ENCODE peak calls at places on chromosomes 4 and X, in nine cellular contexts. X is HCT116; G is brain microvascular endothelial cell; L is left ventricle myocardium inferior; D is SJSA1; R is mammary epithelial cell; B is colonic mucosa; O is CD8-positive, alpha-beta memory T cell; E is CD8-positive, alpha-beta T cell. Y is an unnamed sample.

GRCh38 chr4:156512622-156513021 is 459.0 kb downstream of the PDGFC start:
- DNase-seq in D (no peak), L (no peak), R (no peak), G (peak; percentile 22), X (no peak), O (no peak), E (no peak), B (no peak), Y (no peak)

GRCh38 chr4:7375427-7375826 is 59.3 kb downstream of the PSAPL1 start:
- DNase-seq in R (no peak), D (no peak), L (no peak), G (no peak), B (no peak), X (no peak), O (no peak), E (no peak), Y (no peak)

GRCh38 chrX:94123062-94123461 is 449.1 kb downstream of the FAM133A start:
- DNase-seq in B (no peak), R (peak; percentile 65), X (no peak), E (no peak), L (no peak), O (no peak), G (no peak), D (no peak), Y (no peak)

GRCh38 chr4:69054578-69055200 is 41.6 kb upstream of the UGT2B7 start:
- DNase-seq in L (no peak), X (peak; percentile 13), G (peak; percentile 85), E (no peak), B (no peak), D (no peak), R (peak; percentile 71), O (no peak), Y (peak; percentile 43)

GRCh38 chr4:177182156-177182555 is 127.5 kb upstream of the NEIL3 start:
- DNase-seq in X (no peak), D (no peak), E (no peak), B (no peak), L (no peak), R (no peak), G (no peak), O (no peak), Y (no peak)

GRCh38 chrX:48938721-48939416 is 18.5 kb downstream of the OTUD5 start:
- DNase-seq in E (peak; percentile 41), B (no peak), X (no peak), R (no peak), G (no peak), D (no peak), O (peak; percentile 72), L (no peak), Y (no peak)

GRCh38 chr4:125666635-125667034 is 351.9 kb downstream of the FAT4 start:
- DNase-seq in D (no peak), O (no peak), L (no peak), X (no peak), G (no peak), R (no peak), B (no peak), E (no peak), Y (no peak)

GRCh38 chr4:71449878-71450277 is 111.1 kb downstream of the SLC4A4 start:
- DNase-seq in X (no peak), B (no peak), R (no peak), E (no peak), D (no peak), O (no peak), L (no peak), G (no peak), Y (no peak)

GRCh38 chr4:168995537-168996295 is 14.3 kb downstream of the CBR4 start:
- DNase-seq in B (no peak), G (no peak), O (no peak), L (no peak), R (peak; percentile 19), D (no peak), X (no peak), E (no peak), Y (no peak)

GRCh38 chrX:86066998-86067397 is 19.6 kb upstream of the CHM start:
- DNase-seq in E (no peak), R (no peak), B (no peak), O (no peak), D (no peak), L (no peak), X (no peak), G (no peak), Y (no peak)

GRCh38 chr4:27463816-27464215 is 603.2 kb downstream of the STIM2 start:
- DNase-seq in X (peak; percentile 54), B (no peak), G (no peak), O (no peak), E (no peak), R (peak; percentile 32), D (no peak), L (no peak), Y (no peak)

GRCh38 chrX:55056820-55057690 is 17.8 kb upstream of the PAGE2B start:
- DNase-seq in L (no peak), O (peak; percentile 68), D (no peak), R (no peak), B (no peak), G (peak; percentile 79), X (no peak), E (no peak), Y (no peak)

GRCh38 chr4:16066586-16067128 is 17.2 kb downstream of the PROM1 start:
- DNase-seq in X (no peak), L (no peak), E (no peak), D (no peak), B (no peak), R (no peak), G (no peak), O (no peak), Y (no peak)
- H3K27ac ChIP-seq in X (no peak overlapping the region), L (no peak overlapping the region), E (no peak overlapping the region), D (no peak overlapping the region), B (peak overlapping the region; percentile 8), R (no peak overlapping the region), G (no peak overlapping the region), O (no peak overlapping the region), Y (no peak overlapping the region)

DNA sequence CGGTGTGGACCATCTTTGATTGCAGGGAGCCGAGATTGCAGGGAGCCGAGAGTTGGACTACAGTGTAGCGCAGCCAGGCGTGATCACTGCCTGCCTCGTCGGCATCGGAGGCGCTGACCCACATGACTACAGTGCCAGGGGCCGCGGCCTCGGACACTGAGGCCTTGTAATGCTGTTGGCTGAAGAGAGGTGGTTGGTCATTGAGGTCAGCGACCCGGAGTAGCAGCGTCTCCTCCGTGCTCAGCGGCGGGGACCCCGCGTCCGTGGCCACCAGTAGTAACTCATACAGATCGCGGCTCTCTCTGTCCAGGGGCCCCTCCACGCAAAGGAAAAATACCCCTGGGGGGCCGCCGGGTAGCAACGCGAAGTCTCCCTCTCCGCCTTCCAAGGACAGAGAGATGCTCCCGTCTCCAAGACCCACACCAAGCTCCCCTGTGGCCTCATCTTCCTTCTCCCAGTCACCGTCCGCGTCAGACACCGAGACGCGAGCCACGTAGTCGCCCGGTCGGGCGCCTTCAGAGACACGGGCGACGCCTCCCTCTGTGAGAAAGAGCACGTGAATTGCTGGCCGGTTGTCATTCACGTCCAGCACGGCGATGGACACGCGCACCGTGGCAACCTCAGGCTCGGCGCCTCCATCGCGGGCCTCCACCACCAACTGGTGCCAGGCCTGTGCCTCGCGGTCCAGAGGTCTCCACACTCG is 1.9 kb downstream of the DCHS2 start:
- DNase-seq in O (no peak), L (no peak), G (no peak), R (no peak), E (no peak), D (no peak), X (no peak), B (no peak), Y (no peak)
- H3K27me3 ChIP-seq in O (peaks cover 13% of the 10 kb centered on the region), L (peaks cover 99% of the 10 kb centered on the region), G (peaks cover 37% of the 10 kb centered on the region), R (peaks cover 17% of the 10 kb centered on the region), E (peaks cover 6% of the 10 kb centered on the region), D (peaks cover 18% of the 10 kb centered on the region), X (peaks cover 14% of the 10 kb centered on the region), B (peaks cover 32% of the 10 kb centered on the region), Y (peaks cover 36% of the 10 kb centered on the region)

GRCh38 chr4:95539056-95539455 is 9.7 kb downstream of the UNC5C start:
- DNase-seq in R (peak; percentile 77), X (no peak), E (no peak), L (no peak), G (no peak), B (no peak), O (no peak), D (no peak), Y (no peak)

GRCh38 chr4:95536650-95537049 is 12.1 kb downstream of the UNC5C start:
- DNase-seq in D (no peak), L (no peak), E (no peak), B (no peak), G (no peak), R (peak; percentile 10), X (no peak), O (no peak), Y (no peak)

GRCh38 chr4:95537967-95538485 is 10.7 kb downstream of the UNC5C start:
- DNase-seq in G (no peak), R (no peak), D (no peak), X (no peak), L (no peak), E (no peak), O (no peak), B (no peak), Y (no peak)

GRCh38 chr4:95535180-95535579 is 13.6 kb downstream of the UNC5C start:
- DNase-seq in D (no peak), R (no peak), B (no peak), E (no peak), O (no peak), X (no peak), G (no peak), L (no peak), Y (no peak)

DNA sequence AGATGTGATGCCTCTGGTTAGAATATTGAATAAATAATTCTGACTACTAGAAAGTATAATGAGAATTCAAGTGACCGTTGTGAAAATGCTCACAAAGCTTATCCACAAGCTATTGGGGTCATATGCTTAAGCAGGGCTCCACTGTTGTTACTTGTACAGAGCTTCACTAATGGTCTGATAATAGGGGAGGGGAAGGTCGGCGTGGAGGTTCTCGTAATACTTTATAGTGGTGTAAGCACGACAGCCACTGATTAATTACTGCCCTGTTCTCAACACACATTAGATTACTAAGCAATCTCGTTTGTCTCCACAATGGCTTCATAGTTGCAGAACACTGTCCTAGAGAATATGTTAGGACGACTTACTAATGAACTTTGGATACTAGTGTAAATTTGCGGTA is 11.6 kb downstream of the UNC5C start:
- DNase-seq in L (no peak), O (no peak), G (no peak), R (peak; percentile 44), B (no peak), X (no peak), D (no peak), E (no peak), Y (no peak)
- H3K27ac ChIP-seq in L (peak overlapping the region; percentile 92), O (no peak overlapping the region), G (no peak overlapping the region), R (peak overlapping the region; percentile 51), B (no peak overlapping the region), X (no peak overlapping the region), D (no peak overlapping the region), E (no peak overlapping the region), Y (no peak overlapping the region)

DNA sequence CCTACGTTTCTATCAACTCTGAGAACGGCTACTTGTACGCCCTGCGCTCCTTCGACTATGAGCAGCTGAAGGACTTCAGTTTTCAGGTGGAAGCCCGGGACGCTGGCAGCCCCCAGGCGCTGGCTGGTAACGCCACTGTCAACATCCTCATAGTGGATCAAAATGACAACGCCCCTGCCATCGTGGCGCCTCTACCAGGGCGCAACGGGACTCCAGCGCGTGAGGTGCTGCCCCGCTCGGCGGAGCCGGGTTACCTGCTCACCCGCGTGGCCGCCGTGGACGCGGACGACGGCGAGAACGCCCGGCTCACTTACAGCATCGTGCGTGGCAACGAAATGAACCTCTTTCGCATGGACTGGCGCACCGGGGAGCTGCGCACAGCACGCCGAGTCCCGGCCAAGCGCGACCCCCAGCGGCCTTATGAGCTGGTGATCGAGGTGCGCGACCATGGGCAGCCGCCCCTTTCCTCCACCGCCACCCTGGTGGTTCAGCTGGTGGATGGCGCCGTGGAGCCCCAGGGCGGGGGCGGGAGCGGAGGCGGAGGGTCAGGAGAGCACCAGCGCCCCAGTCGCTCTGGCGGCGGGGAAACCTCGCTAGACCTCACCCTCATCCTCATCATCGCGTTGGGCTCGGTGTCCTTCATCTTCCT is 2.7 kb downstream of the PCDH10 start:
- DNase-seq in G (peak; percentile 9), L (no peak), E (no peak), D (no peak), B (no peak), R (no peak), O (no peak), X (no peak), Y (no peak)
- H3K27me3 ChIP-seq in G (no peaks in the 10 kb centered on the region), L (peaks cover 98% of the 10 kb centered on the region), E (no peaks in the 10 kb centered on the region), D (peaks cover 26% of the 10 kb centered on the region), B (peaks cover 53% of the 10 kb centered on the region), R (peaks cover 73% of the 10 kb centered on the region), O (peaks cover 7% of the 10 kb centered on the region), X (no peaks in the 10 kb centered on the region), Y (peaks cover 54% of the 10 kb centered on the region)

Y was measured in AG04450.